ENCODE peak calls at places on chromosomes 2 and 18, in six cellular contexts. J, S, N, D, M and P are unnamed samples. For H3K9me3, the result is how much of the 10 kb centered on the place peaks cover.

GRCh38 chr2:240424341-240425235 is 10.9 kb upstream of the GPC1 start:
- DNase-seq in N (no peak), D (no peak), S (no peak), M (no peak), J (no peak), P (no peak)

GRCh38 chr2:119809329-119810038 is 49.8 kb downstream of the PTPN4 start:
- DNase-seq in S (no peak), M (no peak), N (peak), D (no peak), J (peak), P (peak)

GRCh38 chr2:8193686-8194615 is 487.9 kb upstream of the ID2 start:
- DNase-seq in D (no peak), J (no peak), S (no peak), M (peak), N (no peak), P (peak)

GRCh38 chr18:43279015-43279758 is 1.9 kb upstream of the SYT4 start:
- DNase-seq in M (peak), S (no peak), J (peak), D (no peak), N (no peak), P (peak)

GRCh38 chr2:74357627-74358026 is 14.4 kb upstream of the SLC4A5 start:
- DNase-seq in D (no peak), S (no peak), J (peak), N (no peak), M (no peak), P (no peak)

GRCh38 chr2:857937-858336 is 92.7 kb upstream of the SNTG2 start:
- DNase-seq in D (no peak), N (no peak), S (no peak), M (no peak), J (no peak), P (no peak)

GRCh38 chr2:84940088-84940470 is 30.9 kb upstream of the KCMF1 start:
- DNase-seq in M (no peak), D (no peak), N (no peak), J (no peak), S (peak), P (no peak)

GRCh38 chr2:174748948-174749347 is 15.3 kb downstream of the CHRNA1 start:
- DNase-seq in N (peak), M (peak), S (peak), J (peak), D (peak), P (peak)

GRCh38 chr2:11553661-11554429 is 20.0 kb downstream of the GREB1 start:
- DNase-seq in S (peak), J (peak), D (no peak), M (peak), N (peak), P (no peak)

GRCh38 chr2:202056611-202057010 is 16.4 kb upstream of the KIAA2012 start:
- DNase-seq in M (no peak), J (no peak), D (no peak), N (peak), S (no peak), P (peak)

DNA sequence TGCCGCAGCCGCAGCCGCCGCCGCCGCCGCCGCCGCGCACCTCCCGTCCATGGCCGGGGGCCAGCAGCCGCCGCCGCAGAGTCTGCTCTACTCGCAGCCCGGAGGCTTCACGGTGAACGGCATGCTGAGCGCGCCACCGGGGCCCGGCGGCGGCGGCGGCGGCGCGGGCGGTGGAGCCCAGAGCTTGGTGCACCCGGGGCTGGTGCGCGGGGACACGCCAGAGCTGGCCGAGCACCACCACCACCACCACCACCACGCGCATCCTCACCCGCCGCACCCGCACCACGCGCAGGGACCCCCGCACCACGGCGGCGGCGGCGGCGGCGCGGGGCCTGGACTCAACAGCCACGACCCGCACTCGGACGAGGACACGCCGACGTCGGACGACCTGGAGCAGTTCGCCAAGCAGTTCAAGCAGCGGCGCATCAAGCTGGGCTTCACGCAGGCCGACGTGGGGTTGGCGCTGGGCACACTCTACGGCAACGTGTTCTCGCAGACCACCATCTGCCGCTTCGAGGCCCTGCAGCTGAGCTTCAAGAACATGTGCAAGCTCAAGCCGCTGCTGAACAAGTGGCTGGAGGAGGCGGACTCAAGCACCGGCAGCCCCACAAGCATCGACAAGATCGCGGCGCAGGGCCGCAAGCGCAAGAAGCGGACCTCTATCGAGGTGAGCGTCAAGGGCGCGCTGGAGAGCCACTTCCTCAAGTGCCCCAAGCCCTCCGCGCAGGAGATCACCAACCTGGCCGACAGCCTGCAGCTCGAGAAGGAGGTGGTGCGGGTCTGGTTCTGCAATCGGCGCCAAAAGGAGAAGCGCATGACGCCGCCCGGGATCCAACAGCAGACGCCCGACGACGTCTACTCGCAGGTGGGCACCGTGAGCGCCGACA is 2.4 kb downstream of the POU3F3 start:
- DNase-seq in D (no peak), J (peak), M (peak), S (no peak), N (no peak), P (no peak)
- TF ChIP-seq EZH2 in D (no peak), J (peak), M (peak), S (no peak), N (no peak), P (no peak)

GRCh38 chr2:27587025-27587424 is 4.2 kb downstream of the ZNF512 start:
- DNase-seq in J (no peak), M (no peak), D (no peak), N (peak), S (no peak), P (no peak)

GRCh38 chr2:27588308-27588707 is 5.5 kb downstream of the ZNF512 start:
- DNase-seq in J (peak), D (no peak), N (no peak), M (no peak), S (no peak), P (no peak)

GRCh38 chr2:27593240-27593639 is 10.4 kb downstream of the ZNF512 start:
- DNase-seq in M (no peak), J (no peak), S (no peak), D (no peak), N (no peak), P (no peak)

GRCh38 chr2:27596627-27597026 is 13.8 kb downstream of the ZNF512 start:
- DNase-seq in N (peak), J (no peak), D (no peak), S (no peak), M (no peak), P (no peak)

GRCh38 chr2:27591745-27592144 is 8.9 kb downstream of the ZNF512 start:
- DNase-seq in N (no peak), M (no peak), D (no peak), S (no peak), J (peak), P (no peak)
- H3K9me3 ChIP-seq in N (under half), M (under half), D (under half), S (under half), J (under half), P (under half)

GRCh38 chr18:58895385-58895784 is 30.7 kb downstream of the ZNF532 start:
- DNase-seq in J (no peak), N (no peak), S (no peak), M (no peak), D (no peak), P (no peak)
- TF ChIP-seq CTCF in J (no peak), N (no peak), S (no peak), M (no peak), D (no peak), P (no peak)

DNA sequence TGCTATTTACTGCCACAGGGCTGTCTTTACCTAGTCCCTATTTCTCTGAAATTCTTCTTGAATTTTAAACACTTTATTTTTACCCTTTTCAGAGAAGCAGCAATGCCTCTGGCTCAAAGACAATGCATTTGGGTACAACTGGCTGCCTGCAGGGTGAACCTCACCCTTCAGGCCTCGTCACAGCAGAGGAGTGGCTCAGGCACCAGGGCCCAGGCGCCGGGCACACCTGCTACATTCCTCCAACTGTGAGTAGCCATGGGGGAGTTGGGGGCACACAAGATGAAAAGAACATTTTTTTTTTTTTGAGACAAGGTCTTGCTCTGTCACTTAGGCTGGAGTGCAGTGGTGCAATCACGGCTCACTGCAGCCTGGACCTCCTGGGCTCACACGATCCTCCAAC is 74.9 kb upstream of the KCNE4 start:
- DNase-seq in N (no peak), M (no peak), D (no peak), S (no peak), J (no peak), P (no peak)
- TF ChIP-seq EZH2 in N (no peak), M (no peak), D (no peak), S (no peak), J (no peak), P (no peak)